ENCODE peak calls at places on chromosomes 5 and 9, in four cellular contexts. One of them, this sample, is unnamed.

GRCh38 chr5:98570010-98570409 is 203.5 kb upstream of the RGMB start:
- DNase-seq in GM20000: no peak
- DNase-seq in AG09319: no peak
- DNase-seq in CD8-positive, alpha-beta T cell: no peak
- DNase-seq in this sample: no peak

GRCh38 chr5:2686296-2686695 is 65.2 kb downstream of the IRX2 start:
- DNase-seq in GM20000: no peak
- DNase-seq in AG09319: no peak
- DNase-seq in CD8-positive, alpha-beta T cell: no peak
- DNase-seq in this sample: no peak

GRCh38 chr5:81097733-81098132 is 135.4 kb upstream of the CKMT2 start:
- DNase-seq in GM20000: no peak
- DNase-seq in AG09319: peak; percentile 44
- DNase-seq in CD8-positive, alpha-beta T cell: no peak
- DNase-seq in this sample: no peak

GRCh38 chr5:79582186-79582585 is 30.1 kb upstream of the TENT2 start:
- DNase-seq in GM20000: no peak
- DNase-seq in AG09319: no peak
- DNase-seq in CD8-positive, alpha-beta T cell: no peak
- DNase-seq in this sample: no peak

GRCh38 chr9:125028041-125028440 is 87.2 kb upstream of the GOLGA1 start:
- DNase-seq in GM20000: no peak
- DNase-seq in AG09319: no peak
- DNase-seq in CD8-positive, alpha-beta T cell: no peak
- DNase-seq in this sample: no peak

GRCh38 chr5:79173626-79174025 is 62.0 kb downstream of the BHMT start:
- DNase-seq in GM20000: no peak
- DNase-seq in AG09319: no peak
- DNase-seq in CD8-positive, alpha-beta T cell: no peak
- DNase-seq in this sample: no peak

GRCh38 chr5:14593326-14594036 is 11.9 kb downstream of the OTULINL start:
- DNase-seq in GM20000: no peak
- DNase-seq in AG09319: no peak
- DNase-seq in CD8-positive, alpha-beta T cell: peak; percentile 36
- DNase-seq in this sample: no peak

GRCh38 chr9:124011460-124012301 is at the start of gene LHX2:
- DNase-seq in GM20000: peak; percentile 77
- DNase-seq in AG09319: peak; percentile 11
- DNase-seq in CD8-positive, alpha-beta T cell: no peak
- DNase-seq in this sample: no peak

GRCh38 chr9:133711428-133712220 is 26.5 kb downstream of the SARDH start:
- DNase-seq in GM20000: no peak
- DNase-seq in AG09319: no peak
- DNase-seq in CD8-positive, alpha-beta T cell: no peak
- DNase-seq in this sample: no peak

GRCh38 chr5:35183243-35183955 is 46.9 kb downstream of the PRLR start:
- DNase-seq in GM20000: peak; percentile 53
- DNase-seq in AG09319: peak; percentile 14
- DNase-seq in CD8-positive, alpha-beta T cell: no peak
- DNase-seq in this sample: peak; percentile 35

GRCh38 chr9:113410207-113411158 is at the start of the genes C9orf43 and POLE3:
- DNase-seq in GM20000: peak; percentile 89
- DNase-seq in AG09319: peak; percentile 81
- DNase-seq in CD8-positive, alpha-beta T cell: peak; percentile 95
- DNase-seq in this sample: peak; percentile 95

GRCh38 chr9:13896922-13897835 is 416.8 kb downstream of the NFIB start:
- DNase-seq in GM20000: no peak
- DNase-seq in AG09319: no peak
- DNase-seq in CD8-positive, alpha-beta T cell: no peak
- DNase-seq in this sample: no peak

GRCh38 chr5:31366941-31367340 is 165.0 kb downstream of the DROSHA start:
- DNase-seq in GM20000: no peak
- DNase-seq in AG09319: no peak
- DNase-seq in CD8-positive, alpha-beta T cell: no peak
- DNase-seq in this sample: no peak

GRCh38 chr9:137669261-137669672 is 50.5 kb downstream of the EHMT1 start:
- DNase-seq in GM20000: no peak
- DNase-seq in AG09319: no peak
- DNase-seq in CD8-positive, alpha-beta T cell: no peak
- DNase-seq in this sample: no peak

GRCh38 chr5:11734369-11734768 is 169.9 kb downstream of the CTNND2 start:
- DNase-seq in GM20000: no peak
- DNase-seq in AG09319: no peak
- DNase-seq in CD8-positive, alpha-beta T cell: no peak
- DNase-seq in this sample: no peak

GRCh38 chr5:116480894-116481510 is 93.6 kb downstream of the SEMA6A start:
- DNase-seq in GM20000: no peak
- DNase-seq in AG09319: no peak
- DNase-seq in CD8-positive, alpha-beta T cell: no peak
- DNase-seq in this sample: no peak

GRCh38 chr5:126365446-126366198 is 57.6 kb upstream of the GRAMD2B start:
- DNase-seq in GM20000: no peak
- DNase-seq in AG09319: no peak
- DNase-seq in CD8-positive, alpha-beta T cell: no peak
- DNase-seq in this sample: no peak

GRCh38 chr5:171226096-171226495 is 83.0 kb upstream of the TLX3 start:
- DNase-seq in GM20000: no peak
- DNase-seq in AG09319: no peak
- DNase-seq in CD8-positive, alpha-beta T cell: no peak
- DNase-seq in this sample: no peak
- TF ChIP-seq CTCF in GM20000: no peak
- TF ChIP-seq CTCF in AG09319: peak; percentile 20
- TF ChIP-seq CTCF in CD8-positive, alpha-beta T cell: no peak
- TF ChIP-seq CTCF in this sample: no peak

GRCh38 chr9:15278290-15278689 is 28.7 kb downstream of the TTC39B start:
- DNase-seq in GM20000: no peak
- DNase-seq in AG09319: no peak
- DNase-seq in CD8-positive, alpha-beta T cell: no peak
- DNase-seq in this sample: no peak

GRCh38 chr9:15278839-15279238 is 28.2 kb downstream of the TTC39B start:
- DNase-seq in GM20000: no peak
- DNase-seq in AG09319: no peak
- DNase-seq in CD8-positive, alpha-beta T cell: no peak
- DNase-seq in this sample: no peak

GRCh38 chr9:15276328-15276969 is 30.6 kb downstream of the TTC39B start:
- DNase-seq in GM20000: no peak
- DNase-seq in AG09319: no peak
- DNase-seq in CD8-positive, alpha-beta T cell: no peak
- DNase-seq in this sample: no peak

GRCh38 chr9:15280647-15281046 is 26.4 kb downstream of the TTC39B start:
- DNase-seq in GM20000: no peak
- DNase-seq in AG09319: no peak
- DNase-seq in CD8-positive, alpha-beta T cell: no peak
- DNase-seq in this sample: no peak

GRCh38 chr9:15277400-15278137 is 29.4 kb downstream of the TTC39B start:
- DNase-seq in GM20000: no peak
- DNase-seq in AG09319: no peak
- DNase-seq in CD8-positive, alpha-beta T cell: no peak
- DNase-seq in this sample: no peak
- TF ChIP-seq CTCF in GM20000: peak; percentile 20
- TF ChIP-seq CTCF in AG09319: no peak
- TF ChIP-seq CTCF in CD8-positive, alpha-beta T cell: peak; percentile 56
- TF ChIP-seq CTCF in this sample: no peak

GRCh38 chr9:121700165-121700830 is 48.9 kb downstream of the DAB2IP start:
- DNase-seq in GM20000: peak; percentile 47
- DNase-seq in AG09319: no peak
- DNase-seq in CD8-positive, alpha-beta T cell: peak; percentile 19
- DNase-seq in this sample: peak; percentile 39

GRCh38 chr9:121704281-121704680 is 52.8 kb downstream of the DAB2IP start:
- DNase-seq in GM20000: no peak
- DNase-seq in AG09319: no peak
- DNase-seq in CD8-positive, alpha-beta T cell: no peak
- DNase-seq in this sample: no peak

GRCh38 chr9:121700831-121701419 is 49.5 kb downstream of the DAB2IP start:
- DNase-seq in GM20000: no peak
- DNase-seq in AG09319: no peak
- DNase-seq in CD8-positive, alpha-beta T cell: no peak
- DNase-seq in this sample: no peak

GRCh38 chr9:121701736-121702261 is 50.4 kb downstream of the DAB2IP start:
- DNase-seq in GM20000: no peak
- DNase-seq in AG09319: no peak
- DNase-seq in CD8-positive, alpha-beta T cell: no peak
- DNase-seq in this sample: no peak

DNA sequence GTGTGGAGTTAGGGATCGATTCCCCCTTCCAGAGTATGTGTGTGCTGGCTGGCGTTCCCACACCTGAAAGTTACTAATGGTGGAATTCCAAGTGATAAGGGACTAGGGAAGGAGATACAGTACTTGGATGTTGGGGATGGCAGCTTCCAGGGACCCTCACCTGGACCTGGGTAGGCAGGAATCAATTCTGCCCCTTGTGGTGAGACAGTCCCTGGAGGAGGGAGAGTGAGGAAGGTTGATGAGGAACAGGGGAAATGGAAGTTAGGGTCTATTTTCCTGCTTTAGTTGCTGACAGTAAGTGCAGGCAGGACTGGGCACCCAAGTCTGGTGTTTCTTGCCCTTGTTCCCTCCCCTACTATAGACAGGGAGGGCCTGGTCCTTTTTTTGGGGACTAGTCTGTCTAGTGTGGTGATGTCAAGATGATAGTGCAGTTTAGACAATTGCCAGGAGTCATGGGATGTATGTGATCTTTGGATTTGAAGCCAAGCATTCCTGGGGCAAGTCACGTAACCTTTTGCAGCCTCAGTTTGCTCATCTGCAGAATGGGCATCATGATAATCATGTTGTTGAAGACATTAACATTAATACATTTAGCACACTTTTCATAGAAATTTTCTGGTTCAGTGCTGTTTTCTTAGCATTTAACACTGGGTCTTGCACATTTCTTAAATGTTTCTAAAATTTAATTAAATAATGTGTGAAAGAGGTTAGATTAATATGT is 51.7 kb downstream of the DAB2IP start:
- DNase-seq in GM20000: no peak
- DNase-seq in AG09319: no peak
- DNase-seq in CD8-positive, alpha-beta T cell: no peak
- DNase-seq in this sample: no peak
- TF ChIP-seq CTCF in GM20000: peak; percentile 11
- TF ChIP-seq CTCF in AG09319: peak; percentile 1
- TF ChIP-seq CTCF in CD8-positive, alpha-beta T cell: no peak
- TF ChIP-seq CTCF in this sample: no peak

DNA sequence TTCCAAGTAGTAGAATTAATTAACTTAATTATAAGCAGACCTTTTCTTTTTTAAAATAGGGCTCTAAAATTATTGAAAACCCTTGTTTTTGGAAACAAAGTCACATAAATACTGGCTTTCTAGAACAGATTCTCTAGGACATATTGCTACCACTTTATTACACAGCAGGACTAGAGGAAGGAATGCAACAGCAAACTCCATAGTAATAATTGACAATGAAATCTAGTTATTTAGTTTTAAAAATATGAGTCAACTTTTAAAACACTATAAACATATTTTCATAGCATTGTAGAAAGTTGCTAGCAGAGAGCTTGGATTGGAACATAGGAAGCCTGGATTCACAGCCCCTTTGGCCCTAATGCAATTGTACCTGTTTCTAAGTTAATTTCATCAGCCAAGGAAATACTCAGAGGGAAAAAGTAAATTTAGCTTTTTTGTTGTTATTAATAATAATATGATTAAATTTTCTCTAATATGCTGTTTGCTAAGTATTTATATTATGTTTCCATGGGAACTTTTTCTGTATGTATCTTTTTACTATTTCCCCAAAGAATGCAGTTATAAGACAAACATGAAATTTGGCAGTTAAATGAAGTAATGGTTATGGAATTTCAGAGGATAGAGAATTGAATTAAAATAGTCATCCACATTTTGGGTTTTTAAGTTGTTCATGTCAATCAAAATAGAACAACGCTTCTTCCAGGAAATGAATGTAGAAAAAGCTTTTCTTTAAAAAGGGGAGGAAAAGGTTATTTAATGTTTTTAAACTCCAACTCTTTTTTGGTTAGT is 45.6 kb downstream of the VCAN start:
- DNase-seq in GM20000: no peak
- DNase-seq in AG09319: no peak
- DNase-seq in CD8-positive, alpha-beta T cell: no peak
- DNase-seq in this sample: no peak
- TF ChIP-seq CTCF in GM20000: no peak
- TF ChIP-seq CTCF in AG09319: peak; percentile 37
- TF ChIP-seq CTCF in CD8-positive, alpha-beta T cell: no peak
- TF ChIP-seq CTCF in this sample: no peak

GRCh38 chr5:32753051-32753450 is 41.9 kb downstream of the NPR3 start:
- DNase-seq in GM20000: no peak
- DNase-seq in AG09319: peak; percentile 25
- DNase-seq in CD8-positive, alpha-beta T cell: no peak
- DNase-seq in this sample: no peak

GRCh38 chr5:32754251-32754650 is 43.1 kb downstream of the NPR3 start:
- DNase-seq in GM20000: no peak
- DNase-seq in AG09319: no peak
- DNase-seq in CD8-positive, alpha-beta T cell: no peak
- DNase-seq in this sample: no peak

GRCh38 chr5:32753765-32754164 is 42.6 kb downstream of the NPR3 start:
- DNase-seq in GM20000: no peak
- DNase-seq in AG09319: peak; percentile 16
- DNase-seq in CD8-positive, alpha-beta T cell: no peak
- DNase-seq in this sample: no peak
- TF ChIP-seq CTCF in GM20000: no peak
- TF ChIP-seq CTCF in AG09319: peak; percentile 15
- TF ChIP-seq CTCF in CD8-positive, alpha-beta T cell: no peak
- TF ChIP-seq CTCF in this sample: no peak

GRCh38 chr9:19967567-19968459 is 179.0 kb upstream of the SLC24A2 start:
- DNase-seq in GM20000: no peak
- DNase-seq in AG09319: no peak
- DNase-seq in CD8-positive, alpha-beta T cell: no peak
- DNase-seq in this sample: no peak
- TF ChIP-seq CTCF in GM20000: no peak
- TF ChIP-seq CTCF in AG09319: no peak
- TF ChIP-seq CTCF in CD8-positive, alpha-beta T cell: no peak
- TF ChIP-seq CTCF in this sample: no peak

DNA sequence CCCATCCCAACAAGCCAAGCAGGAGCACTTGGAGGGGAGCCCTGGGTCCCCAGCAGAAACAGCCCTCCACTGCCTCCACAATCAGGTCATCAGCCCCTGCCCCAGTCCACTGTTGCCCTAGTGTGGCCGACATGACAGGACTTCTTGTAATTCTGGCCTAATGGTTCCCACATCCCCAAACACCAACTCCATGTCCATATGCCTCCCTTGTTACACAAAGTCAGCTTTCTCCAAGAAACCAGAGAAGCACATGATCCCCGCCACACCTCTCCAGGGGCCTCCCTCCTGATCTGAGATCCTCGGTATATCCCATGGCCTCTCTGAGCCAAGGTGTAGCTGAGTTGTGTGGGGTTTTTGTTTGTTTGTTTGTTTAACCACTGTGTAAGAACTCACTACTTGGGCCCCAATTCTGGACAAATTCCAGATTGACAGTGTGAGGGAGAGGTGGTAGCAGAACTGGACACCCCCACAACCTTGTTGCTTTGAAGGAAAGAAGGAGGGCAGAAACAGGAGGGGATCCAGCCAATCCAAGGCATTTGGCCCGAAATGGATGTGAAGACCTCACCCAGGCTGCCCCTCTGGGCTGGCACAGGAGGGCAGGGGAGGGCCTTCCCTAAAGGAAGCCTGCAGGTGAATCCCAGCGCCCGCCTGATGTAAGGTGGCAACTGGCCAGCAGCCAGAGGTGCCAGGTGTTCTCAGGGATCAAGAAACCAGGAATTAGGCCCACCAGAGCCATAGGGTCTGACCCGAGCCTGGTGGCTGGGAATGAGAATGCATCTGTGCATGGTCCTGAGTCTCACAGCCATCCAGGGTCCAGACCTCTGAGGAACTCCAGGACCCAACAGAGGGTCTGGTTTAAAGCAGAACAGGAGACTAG is 13.5 kb downstream of the IRF1 start:
- DNase-seq in GM20000: no peak
- DNase-seq in AG09319: no peak
- DNase-seq in CD8-positive, alpha-beta T cell: no peak
- DNase-seq in this sample: no peak
- TF ChIP-seq CTCF in GM20000: no peak
- TF ChIP-seq CTCF in AG09319: no peak
- TF ChIP-seq CTCF in CD8-positive, alpha-beta T cell: no peak
- TF ChIP-seq CTCF in this sample: no peak

This sample was measured in GM10248.